ENCODE peak calls at places on chromosome 9, in six cellular contexts. R is A549; A is lower lobe of right lung; P is cardiac muscle cell; E is Peyer's patch; T is CD8-positive, alpha-beta memory T cell. F is an unnamed sample.

GRCh38 chr9:98488578-98489312 is 220.0 kb downstream of the GABBR2 start:
- DNase-seq in T (no peak), R (peak; percentile 26), E (no peak), P (peak; percentile 87), A (no peak), F (no peak)

GRCh38 chr9:113516840-113517577 is 53.5 kb downstream of the RGS3 start:
- DNase-seq in R (no peak), P (no peak), T (peak; percentile 61), A (no peak), E (no peak), F (peak; percentile 92)

GRCh38 chr9:11821541-11821940 is 871.6 kb upstream of the TYRP1 start:
- DNase-seq in P (no peak), A (no peak), T (no peak), R (no peak), E (no peak), F (no peak)

GRCh38 chr9:75039006-75039405 is 10.9 kb upstream of the CARNMT1 start:
- DNase-seq in E (no peak), R (no peak), T (no peak), A (no peak), P (peak; percentile 64), F (no peak)

GRCh38 chr9:104682642-104683041 is 11.7 kb upstream of the OR13D1 start:
- DNase-seq in P (peak; percentile 70), E (no peak), T (no peak), A (no peak), R (peak; percentile 21), F (no peak)

GRCh38 chr9:133664651-133665050 is 28.5 kb downstream of the DBH start:
- DNase-seq in T (no peak), A (no peak), P (no peak), E (no peak), R (no peak), F (no peak)

GRCh38 chr9:107545036-107545435 is 55.5 kb upstream of the KLF4 start:
- DNase-seq in R (no peak), T (no peak), E (no peak), A (no peak), P (no peak), F (no peak)

GRCh38 chr9:131282688-131283422 is 6.5 kb upstream of the FAM78A start:
- DNase-seq in E (no peak), P (peak; percentile 30), T (no peak), R (no peak), A (no peak), F (no peak)

GRCh38 chr9:421896-422295 is 207.2 kb downstream of the DOCK8 start:
- DNase-seq in A (no peak), T (no peak), R (no peak), P (peak; percentile 30), E (no peak), F (no peak)

GRCh38 chr9:35909687-35910612 is 660 bp downstream of the SPAAR start:
- DNase-seq in R (no peak), T (no peak), P (peak; percentile 49), A (no peak), E (no peak), F (no peak)
- H3K4me1 ChIP-seq in R (peaks cover 58% of the 10 kb centered on the region), T (peaks cover 61% of the 10 kb centered on the region), P (peaks cover 34% of the 10 kb centered on the region), A (peaks cover 66% of the 10 kb centered on the region), E (peaks cover 7% of the 10 kb centered on the region), F (peaks cover 62% of the 10 kb centered on the region)

GRCh38 chr9:110068212-110068611 is 139.7 kb downstream of the C9orf152 start:
- DNase-seq in E (no peak), P (no peak), T (no peak), A (no peak), R (no peak), F (no peak)
- H3K4me3 ChIP-seq in E (no peak overlapping the region), P (no peak overlapping the region), T (no peak overlapping the region), A (no peak overlapping the region), R (no peak overlapping the region), F (no peak overlapping the region)

DNA sequence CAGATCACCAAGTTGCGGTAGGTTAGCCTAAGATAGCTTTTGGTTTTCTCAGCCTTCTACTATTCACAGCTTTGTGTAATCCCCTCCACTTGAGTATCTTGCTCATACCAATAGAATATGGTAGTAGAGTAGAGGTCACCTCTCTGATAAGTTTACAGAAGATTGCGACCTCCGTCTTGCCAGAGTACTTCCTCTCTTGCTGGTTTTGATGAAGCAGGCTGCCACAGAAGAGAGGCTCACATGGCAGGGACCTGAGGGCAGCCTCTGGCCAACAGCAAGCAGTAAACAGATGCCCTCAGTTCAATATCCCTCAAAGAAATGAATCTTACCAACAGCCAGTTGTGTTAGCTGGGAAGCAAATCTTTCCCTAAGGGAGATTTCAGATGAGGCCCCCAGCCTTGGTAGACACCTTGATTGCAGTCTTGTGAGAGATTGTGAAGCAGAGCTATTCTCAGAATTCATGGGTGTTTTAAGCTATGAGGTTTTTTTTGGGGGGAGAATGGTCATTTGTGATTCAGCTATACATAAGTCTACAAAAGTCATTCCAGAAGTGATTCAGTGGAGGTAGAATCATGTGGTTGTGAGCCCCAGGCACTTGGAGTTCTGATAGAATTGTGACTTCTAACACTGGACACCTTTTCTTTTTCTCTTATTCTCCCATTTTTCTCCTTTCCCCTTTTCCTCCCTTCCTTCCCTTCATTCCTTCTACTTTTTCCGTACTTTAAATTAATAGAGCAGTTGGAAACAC is 22.7 kb upstream of the CDKN2B start:
- DNase-seq in T (no peak), E (no peak), P (no peak), A (no peak), R (no peak), F (no peak)
- H3K4me1 ChIP-seq in T (no peaks in the 10 kb centered on the region), E (no peaks in the 10 kb centered on the region), P (no peaks in the 10 kb centered on the region), A (peaks cover 9% of the 10 kb centered on the region), R (no peaks in the 10 kb centered on the region), F (no peaks in the 10 kb centered on the region)

GRCh38 chr9:93131599-93132286 is 2.3 kb downstream of the NINJ1 start:
- DNase-seq in R (no peak), A (no peak), P (no peak), E (no peak), T (no peak), F (no peak)
- H3K4me3 ChIP-seq in R (peak overlapping the region; percentile 89), A (peak overlapping the region; percentile 92), P (no peak overlapping the region), E (peak overlapping the region; percentile 88), T (no peak overlapping the region), F (no peak overlapping the region)

DNA sequence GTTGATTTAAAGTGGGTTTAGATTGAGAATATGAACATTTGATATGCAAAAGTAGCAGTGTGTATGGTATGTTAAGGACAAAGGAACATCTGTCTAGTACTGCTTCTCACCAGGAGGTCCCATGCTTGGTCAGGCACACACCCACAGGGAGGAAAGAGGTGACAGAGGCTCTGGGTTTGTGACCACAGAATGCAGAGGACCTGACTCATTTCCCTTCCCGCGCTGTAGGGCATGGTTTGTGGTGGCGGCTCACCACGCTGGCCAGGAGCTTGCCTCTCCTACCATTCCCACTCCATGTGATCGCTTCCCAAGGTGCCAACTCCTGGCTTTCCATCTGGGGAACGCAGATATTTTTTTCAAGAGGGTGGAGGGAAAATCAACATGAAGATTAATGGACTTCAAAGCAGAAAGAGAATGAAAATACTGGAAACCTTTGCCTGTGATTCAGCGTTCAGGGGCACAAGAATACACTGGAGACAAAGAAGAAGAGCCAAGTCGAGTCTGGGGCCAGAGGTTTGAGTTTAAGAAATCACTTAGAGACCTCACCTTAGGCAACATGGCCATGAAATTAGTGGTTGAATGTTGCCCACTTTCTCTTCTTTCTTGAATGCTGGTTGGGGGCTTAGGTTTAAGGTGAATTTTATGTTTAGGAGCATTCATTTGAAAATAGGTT is 477.8 kb downstream of the CCDC171 start:
- DNase-seq in E (no peak), T (no peak), A (no peak), R (peak; percentile 18), P (peak; percentile 82), F (no peak)
- H3K4me1 ChIP-seq in E (no peaks in the 10 kb centered on the region), T (no peaks in the 10 kb centered on the region), A (no peaks in the 10 kb centered on the region), R (no peaks in the 10 kb centered on the region), P (no peaks in the 10 kb centered on the region), F (no peaks in the 10 kb centered on the region)

GRCh38 chr9:124852121-124852828 is 985 bp upstream of the WDR38 start:
- DNase-seq in R (no peak), P (no peak), E (no peak), T (no peak), A (peak; percentile 42), F (no peak)
- H3K4me3 ChIP-seq in R (peak overlapping the region; percentile 45), P (no peak overlapping the region), E (no peak overlapping the region), T (no peak overlapping the region), A (peak overlapping the region; percentile 56), F (peak overlapping the region; percentile 44)